ENCODE peak calls at places on chromosomes 5 and 9, in six cellular contexts. H, D, V, P, F and N are unnamed samples.

GRCh38 chr5:167861134-167861930 is 430.1 kb upstream of the WWC1 start:
- DNase-seq in F (no peak), D (no peak), V (peak), H (peak), P (no peak), N (no peak)

GRCh38 chr5:168314735-168315411 is 23.4 kb downstream of the WWC1 start:
- DNase-seq in F (peak), V (peak), H (peak), D (no peak), P (no peak), N (no peak)

GRCh38 chr9:92042260-92042659 is 73.0 kb downstream of the SPTLC1 start:
- DNase-seq in D (no peak), H (no peak), V (no peak), P (no peak), F (no peak), N (no peak)

GRCh38 chr9:13481274-13481673 is 201.8 kb upstream of the MPDZ start:
- DNase-seq in P (no peak), D (no peak), V (no peak), F (peak), H (no peak), N (no peak)

GRCh38 chr5:132476853-132477729 is 13.5 kb downstream of the IRF1 start:
- DNase-seq in F (no peak), H (no peak), V (no peak), P (no peak), D (no peak), N (peak)

GRCh38 chr5:172798422-172799215 is 27.6 kb upstream of the DUSP1 start:
- DNase-seq in P (no peak), H (peak), V (no peak), D (no peak), F (peak), N (no peak)

GRCh38 chr5:134114886-134115805 is 665 bp downstream of the TCF7 start:
- DNase-seq in V (peak), F (no peak), D (peak), P (no peak), H (peak), N (no peak)

GRCh38 chr5:169128679-169129078 is 172.3 kb downstream of the SLIT3 start:
- DNase-seq in D (no peak), P (no peak), F (no peak), V (no peak), H (no peak), N (no peak)

GRCh38 chr5:79514391-79515105 is 614 bp upstream of the HOMER1 start:
- DNase-seq in P (peak), H (peak), D (peak), F (peak), V (peak), N (peak)